ENCODE peak calls at places on chromosomes 13 and 19, in eight cellular contexts. E, G, S, V, F, D, M and X are unnamed samples.

GRCh38 chr19:23913931-23914330 is 755 bp upstream of the ZNF726 start:
- DNase-seq in V (no peak), M (no peak), F (no peak), D (no peak), S (no peak), E (no peak), G (no peak), X (no peak)

GRCh38 chr13:44904982-44905381 is 84.3 kb downstream of the NUFIP1 start:
- DNase-seq in F (peak), D (no peak), S (no peak), V (no peak), E (peak), M (no peak), G (peak), X (no peak)

GRCh38 chr19:51654783-51655182 is 8.2 kb upstream of the SIGLEC14 start:
- DNase-seq in M (no peak), G (no peak), D (no peak), S (no peak), F (no peak), E (no peak), V (no peak), X (no peak)

GRCh38 chr19:50837300-50837699 is 3.9 kb upstream of the KLK15 start:
- DNase-seq in G (no peak), M (no peak), D (no peak), S (no peak), E (no peak), F (no peak), V (no peak), X (no peak)

GRCh38 chr19:45667620-45668341 is at the start of gene GIPR:
- DNase-seq in G (peak), M (peak), F (no peak), S (peak), E (no peak), D (peak), V (peak), X (peak)

GRCh38 chr13:22944378-22944777 is 236.4 kb upstream of the SGCG start:
- DNase-seq in S (no peak), D (no peak), M (no peak), F (no peak), E (no peak), V (no peak), G (no peak), X (no peak)

GRCh38 chr19:19670070-19670551 is 1.5 kb downstream of the ZNF101 start:
- DNase-seq in M (no peak), E (no peak), F (no peak), S (no peak), D (no peak), G (no peak), V (no peak), X (no peak)

GRCh38 chr13:66216723-66217122 is 1013.4 kb downstream of the PCDH9 start:
- DNase-seq in V (no peak), F (no peak), G (peak), D (no peak), S (no peak), M (no peak), E (no peak), X (no peak)

GRCh38 chr13:111082240-111082639 is 32.9 kb upstream of the ARHGEF7 start:
- DNase-seq in E (no peak), S (no peak), G (no peak), V (no peak), D (no peak), F (no peak), M (no peak), X (no peak)